ENCODE peak calls at places on chromosomes 13 and 19, in four cellular contexts. One of them, this sample, is unnamed. For H3K4me1, the result is how much of the 10 kb centered on the place peaks cover.

GRCh38 chr13:34208326-34208725 is 390.4 kb downstream of the RFC3 start:
- DNase-seq in pancreas: no peak
- DNase-seq in fibroblast of lung: no peak
- DNase-seq in adrenal gland: no peak
- DNase-seq in this sample: no peak

GRCh38 chr19:31960474-31960873 is 384.9 kb upstream of the ZNF507 start:
- DNase-seq in pancreas: no peak
- DNase-seq in fibroblast of lung: peak
- DNase-seq in adrenal gland: no peak
- DNase-seq in this sample: no peak

GRCh38 chr19:42129399-42130253 is 2.6 kb downstream of the POU2F2 start:
- DNase-seq in pancreas: no peak
- DNase-seq in fibroblast of lung: no peak
- DNase-seq in adrenal gland: peak
- DNase-seq in this sample: no peak

GRCh38 chr19:3548594-3548993 is 8.8 kb downstream of the MFSD12 start:
- DNase-seq in pancreas: no peak
- DNase-seq in fibroblast of lung: no peak
- DNase-seq in adrenal gland: no peak
- DNase-seq in this sample: no peak

GRCh38 chr13:76378767-76379166 is 507.4 kb downstream of the KCTD12 start:
- DNase-seq in pancreas: no peak
- DNase-seq in fibroblast of lung: no peak
- DNase-seq in adrenal gland: no peak
- DNase-seq in this sample: no peak

GRCh38 chr19:38193445-38193844 is 30.6 kb downstream of the DPF1 start:
- DNase-seq in pancreas: peak
- DNase-seq in fibroblast of lung: no peak
- DNase-seq in adrenal gland: no peak
- DNase-seq in this sample: no peak

GRCh38 chr19:30066781-30067759 is 125.0 kb downstream of the URI1 start:
- DNase-seq in pancreas: peak
- DNase-seq in fibroblast of lung: no peak
- DNase-seq in adrenal gland: no peak
- DNase-seq in this sample: peak

GRCh38 chr13:113584870-113585671 is 518 bp downstream of the TFDP1 start:
- DNase-seq in pancreas: peak
- DNase-seq in fibroblast of lung: peak
- DNase-seq in adrenal gland: no peak
- DNase-seq in this sample: peak

GRCh38 chr13:40137400-40137799 is 481.9 kb downstream of the COG6 start:
- DNase-seq in pancreas: no peak
- DNase-seq in fibroblast of lung: no peak
- DNase-seq in adrenal gland: no peak
- DNase-seq in this sample: no peak

GRCh38 chr13:97946951-97947588 is 6.4 kb upstream of the IPO5 start:
- DNase-seq in pancreas: no peak
- DNase-seq in fibroblast of lung: peak
- DNase-seq in adrenal gland: no peak
- DNase-seq in this sample: no peak

GRCh38 chr13:21015284-21015683 is 46.1 kb downstream of the LATS2 start:
- DNase-seq in pancreas: no peak
- DNase-seq in fibroblast of lung: no peak
- DNase-seq in adrenal gland: no peak
- DNase-seq in this sample: no peak
- H3K4me1 ChIP-seq in pancreas: under half
- H3K4me1 ChIP-seq in fibroblast of lung: under half
- H3K4me1 ChIP-seq in adrenal gland: half or more
- H3K4me1 ChIP-seq in this sample: under half

DNA sequence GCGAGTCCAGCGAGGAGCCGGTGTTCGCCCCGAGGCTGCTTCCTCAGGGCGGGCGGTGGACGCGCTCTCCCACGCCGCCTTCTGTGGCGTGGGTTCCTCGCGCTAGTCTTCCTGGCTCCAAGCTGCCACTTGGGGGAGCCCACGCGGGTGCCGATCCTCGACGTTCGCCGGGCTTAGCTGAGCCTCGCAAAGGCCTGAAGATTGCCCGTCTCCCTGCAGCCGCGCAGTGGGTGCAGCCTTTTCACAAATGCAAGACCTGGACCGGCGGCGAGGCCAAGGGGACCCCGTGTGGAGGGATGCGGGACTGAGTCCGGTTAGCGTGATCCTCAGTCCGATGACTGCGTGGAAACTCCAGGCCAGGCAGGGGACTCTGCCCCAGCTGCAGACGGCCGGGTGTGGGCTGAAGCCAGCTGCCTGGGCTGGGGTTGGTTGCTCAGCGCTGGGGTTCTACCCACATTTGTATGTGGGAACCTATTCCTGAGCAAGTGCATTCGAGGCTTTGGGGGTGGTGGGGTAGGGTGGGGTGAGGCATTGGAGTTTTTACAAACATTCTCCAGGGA is 16.6 kb upstream of the LRP3 start:
- DNase-seq in pancreas: peak
- DNase-seq in fibroblast of lung: no peak
- DNase-seq in adrenal gland: no peak
- DNase-seq in this sample: no peak
- H3K4me1 ChIP-seq in pancreas: under half
- H3K4me1 ChIP-seq in fibroblast of lung: under half
- H3K4me1 ChIP-seq in adrenal gland: under half
- H3K4me1 ChIP-seq in this sample: under half

GRCh38 chr19:45800009-45800553 is 7.4 kb upstream of the DMWD start:
- DNase-seq in pancreas: peak
- DNase-seq in fibroblast of lung: peak
- DNase-seq in adrenal gland: no peak
- DNase-seq in this sample: no peak
- H3K4me1 ChIP-seq in pancreas: under half
- H3K4me1 ChIP-seq in fibroblast of lung: under half
- H3K4me1 ChIP-seq in adrenal gland: under half
- H3K4me1 ChIP-seq in this sample: under half

DNA sequence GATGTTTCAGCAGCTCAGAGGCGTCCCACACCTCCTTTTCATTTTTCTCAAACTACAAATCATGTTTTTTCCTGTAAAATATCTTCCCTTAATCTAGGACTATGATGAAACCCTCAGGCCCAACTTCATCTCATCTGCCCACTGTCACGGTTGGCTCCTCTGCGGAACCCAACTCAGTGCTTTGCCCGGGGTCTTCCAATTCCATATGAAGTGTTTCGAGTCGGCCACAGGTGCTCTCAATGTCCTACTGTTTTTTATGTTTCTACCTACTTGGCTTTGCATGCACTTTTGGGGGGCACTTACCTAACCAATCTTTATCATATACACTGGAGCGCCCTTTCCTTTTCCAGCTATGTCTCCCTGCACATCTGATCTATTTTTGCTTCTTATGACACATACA is 28.1 kb downstream of the COL4A1 start:
- DNase-seq in pancreas: no peak
- DNase-seq in fibroblast of lung: no peak
- DNase-seq in adrenal gland: no peak
- DNase-seq in this sample: no peak
- H3K4me1 ChIP-seq in pancreas: under half
- H3K4me1 ChIP-seq in fibroblast of lung: under half
- H3K4me1 ChIP-seq in adrenal gland: under half
- H3K4me1 ChIP-seq in this sample: under half

DNA sequence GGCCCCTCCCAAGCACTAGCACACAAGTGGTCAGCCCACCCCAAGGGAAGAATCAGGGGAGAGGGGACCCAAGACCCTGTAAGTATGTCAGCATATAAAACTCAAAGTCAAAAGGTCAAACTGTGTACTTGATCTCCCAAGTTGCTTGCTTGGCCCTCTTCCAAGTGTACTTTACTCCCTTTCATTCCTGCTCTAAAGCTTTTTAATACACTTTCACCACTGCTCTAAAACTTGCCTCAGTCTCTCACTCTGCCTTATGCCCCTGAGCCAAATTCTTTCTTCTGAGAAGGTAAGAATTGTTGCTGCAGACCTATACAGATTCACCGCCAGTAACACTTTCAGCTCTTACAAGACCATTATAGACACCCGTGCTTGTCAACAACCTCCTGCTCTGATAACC is 15.1 kb upstream of the RNASEH2B start:
- DNase-seq in pancreas: no peak
- DNase-seq in fibroblast of lung: no peak
- DNase-seq in adrenal gland: no peak
- DNase-seq in this sample: no peak
- H3K4me1 ChIP-seq in pancreas: under half
- H3K4me1 ChIP-seq in fibroblast of lung: under half
- H3K4me1 ChIP-seq in adrenal gland: under half
- H3K4me1 ChIP-seq in this sample: under half

GRCh38 chr13:74052402-74052928 is 81.7 kb downstream of the KLF12 start:
- DNase-seq in pancreas: no peak
- DNase-seq in fibroblast of lung: no peak
- DNase-seq in adrenal gland: no peak
- DNase-seq in this sample: no peak

GRCh38 chr13:74046461-74046860 is 87.7 kb downstream of the KLF12 start:
- DNase-seq in pancreas: no peak
- DNase-seq in fibroblast of lung: peak
- DNase-seq in adrenal gland: no peak
- DNase-seq in this sample: no peak

GRCh38 chr13:74045583-74045982 is 88.6 kb downstream of the KLF12 start:
- DNase-seq in pancreas: no peak
- DNase-seq in fibroblast of lung: no peak
- DNase-seq in adrenal gland: no peak
- DNase-seq in this sample: no peak

GRCh38 chr13:74047925-74048324 is 86.3 kb downstream of the KLF12 start:
- DNase-seq in pancreas: no peak
- DNase-seq in fibroblast of lung: no peak
- DNase-seq in adrenal gland: no peak
- DNase-seq in this sample: no peak
- H3K4me1 ChIP-seq in pancreas: under half
- H3K4me1 ChIP-seq in fibroblast of lung: under half
- H3K4me1 ChIP-seq in adrenal gland: under half
- H3K4me1 ChIP-seq in this sample: under half

GRCh38 chr19:7342143-7342542 is 6.6 kb upstream of the ARHGEF18 start:
- DNase-seq in pancreas: no peak
- DNase-seq in fibroblast of lung: no peak
- DNase-seq in adrenal gland: no peak
- DNase-seq in this sample: no peak

GRCh38 chr19:7349231-7349591 is 474 bp downstream of the ARHGEF18 start:
- DNase-seq in pancreas: no peak
- DNase-seq in fibroblast of lung: no peak
- DNase-seq in adrenal gland: no peak
- DNase-seq in this sample: no peak

GRCh38 chr19:7349961-7350711 is 1.4 kb downstream of the ARHGEF18 start:
- DNase-seq in pancreas: no peak
- DNase-seq in fibroblast of lung: no peak
- DNase-seq in adrenal gland: no peak
- DNase-seq in this sample: peak

GRCh38 chr19:7348587-7349230 is at the start of gene ARHGEF18:
- DNase-seq in pancreas: no peak
- DNase-seq in fibroblast of lung: no peak
- DNase-seq in adrenal gland: no peak
- DNase-seq in this sample: no peak

GRCh38 chr19:7346488-7346971 is 2.2 kb upstream of the ARHGEF18 start:
- DNase-seq in pancreas: no peak
- DNase-seq in fibroblast of lung: no peak
- DNase-seq in adrenal gland: no peak
- DNase-seq in this sample: no peak
- H3K4me1 ChIP-seq in pancreas: under half
- H3K4me1 ChIP-seq in fibroblast of lung: under half
- H3K4me1 ChIP-seq in adrenal gland: under half
- H3K4me1 ChIP-seq in this sample: under half

DNA sequence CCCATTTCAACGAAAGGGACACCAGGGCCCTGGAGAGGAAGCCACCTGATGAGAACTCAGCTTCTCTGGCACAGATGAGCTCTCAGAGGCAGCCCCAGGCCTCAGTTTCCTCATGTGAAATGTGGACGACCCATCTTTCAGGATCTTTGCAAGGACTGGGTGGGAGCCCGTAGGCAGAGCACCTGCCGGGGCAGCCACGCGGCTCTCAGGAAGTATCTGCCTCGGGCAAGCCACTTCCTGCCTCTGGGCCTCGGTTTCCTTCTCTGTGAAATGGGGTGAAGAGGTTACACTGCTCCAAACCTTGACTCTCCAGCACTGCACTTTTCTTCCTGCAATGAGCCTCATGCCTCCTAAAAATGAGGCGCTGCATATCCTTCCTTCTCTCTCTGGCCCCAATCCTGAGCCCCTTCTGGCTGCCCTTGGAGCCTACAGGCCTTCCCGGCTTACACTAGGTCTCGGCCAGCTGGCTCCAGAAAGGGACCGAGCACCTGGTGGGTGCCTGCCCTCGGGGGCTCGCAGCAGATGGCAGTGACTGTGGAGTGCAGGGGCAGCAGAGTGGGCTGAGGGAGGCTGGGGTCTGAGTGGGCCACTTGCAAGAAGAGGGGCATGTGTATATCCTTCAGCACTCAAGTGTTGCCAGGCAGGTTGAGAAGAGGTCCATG is 3.5 kb downstream of the SSBP4 start:
- DNase-seq in pancreas: peak
- DNase-seq in fibroblast of lung: no peak
- DNase-seq in adrenal gland: no peak
- DNase-seq in this sample: peak
- H3K4me1 ChIP-seq in pancreas: under half
- H3K4me1 ChIP-seq in fibroblast of lung: under half
- H3K4me1 ChIP-seq in adrenal gland: under half
- H3K4me1 ChIP-seq in this sample: under half

GRCh38 chr19:4910594-4911273 is 1.4 kb downstream of the UHRF1 start:
- DNase-seq in pancreas: peak
- DNase-seq in fibroblast of lung: peak
- DNase-seq in adrenal gland: no peak
- DNase-seq in this sample: peak

GRCh38 chr19:4909897-4910593 is 744 bp downstream of the UHRF1 start:
- DNase-seq in pancreas: peak
- DNase-seq in fibroblast of lung: peak
- DNase-seq in adrenal gland: peak
- DNase-seq in this sample: peak

GRCh38 chr19:4911314-4911713 is 2.0 kb downstream of the UHRF1 start:
- DNase-seq in pancreas: no peak
- DNase-seq in fibroblast of lung: peak
- DNase-seq in adrenal gland: no peak
- DNase-seq in this sample: no peak

GRCh38 chr19:4913996-4914735 is 4.9 kb downstream of the UHRF1 start:
- DNase-seq in pancreas: no peak
- DNase-seq in fibroblast of lung: peak
- DNase-seq in adrenal gland: no peak
- DNase-seq in this sample: no peak

GRCh38 chr19:4911786-4912672 is 2.7 kb downstream of the UHRF1 start:
- DNase-seq in pancreas: no peak
- DNase-seq in fibroblast of lung: peak
- DNase-seq in adrenal gland: peak
- DNase-seq in this sample: peak
- H3K4me1 ChIP-seq in pancreas: under half
- H3K4me1 ChIP-seq in fibroblast of lung: under half
- H3K4me1 ChIP-seq in adrenal gland: under half
- H3K4me1 ChIP-seq in this sample: under half

This sample was measured in Peyer's patch.